ENCODE peak calls at places on chromosomes 16 and 17, in six cellular contexts. R, P, U, Y, G and W are unnamed samples.

GRCh38 chr16:53055603-53056527 is 1.1 kb downstream of the CHD9 start:
- DNase-seq in P (peak; percentile 38), G (peak; percentile 53), Y (no peak), R (peak; percentile 20), U (peak; percentile 36), W (peak; percentile 67)

GRCh38 chr17:63775420-63775819 is 1.4 kb downstream of the DDX42 start:
- DNase-seq in G (no peak), P (no peak), U (no peak), Y (no peak), R (no peak), W (no peak)

GRCh38 chr17:54280741-54281140 is 458.0 kb downstream of the KIF2B start:
- DNase-seq in U (no peak), Y (no peak), P (no peak), G (no peak), R (no peak), W (no peak)

GRCh38 chr16:83393196-83393981 is 414.4 kb upstream of the HSBP1 start:
- DNase-seq in P (no peak), G (no peak), U (no peak), R (no peak), Y (no peak), W (peak; percentile 79)

GRCh38 chr16:21590791-21591190 is 8.6 kb upstream of the METTL9 start:
- DNase-seq in G (no peak), U (no peak), P (no peak), R (no peak), Y (no peak), W (peak; percentile 31)

GRCh38 chr17:9842057-9842758 is 16.5 kb downstream of the GLP2R start:
- DNase-seq in R (no peak), G (no peak), Y (no peak), U (no peak), P (no peak), W (no peak)

GRCh38 chr16:78249056-78249455 is 149.6 kb downstream of the WWOX start:
- DNase-seq in U (no peak), P (no peak), G (peak; percentile 65), R (no peak), Y (no peak), W (no peak)

GRCh38 chr16:65126845-65127624 is 5.2 kb upstream of the CDH11 start:
- DNase-seq in U (no peak), R (no peak), G (no peak), P (no peak), Y (no peak), W (no peak)

GRCh38 chr17:14316131-14316854 is 15.4 kb downstream of the HS3ST3B1 start:
- DNase-seq in P (no peak), R (no peak), U (no peak), Y (no peak), G (no peak), W (no peak)

GRCh38 chr16:73056911-73057310 is 9.0 kb upstream of the ZFHX3 start:
- DNase-seq in P (no peak), U (no peak), R (no peak), G (peak; percentile 4), Y (no peak), W (no peak)

GRCh38 chr17:60164697-60165096 is 14.9 kb downstream of the CA4 start:
- DNase-seq in Y (no peak), P (no peak), U (no peak), G (no peak), R (no peak), W (no peak)

GRCh38 chr17:5866978-5867377 is 203.2 kb upstream of the WSCD1 start:
- DNase-seq in P (no peak), Y (no peak), R (no peak), U (no peak), G (no peak), W (no peak)

GRCh38 chr16:57383276-57384247 is 11.3 kb downstream of the CX3CL1 start:
- DNase-seq in R (no peak), G (peak; percentile 50), Y (no peak), U (peak; percentile 65), P (peak; percentile 47), W (no peak)

GRCh38 chr16:67504190-67505021 is 21.1 kb upstream of the AGRP start:
- DNase-seq in U (no peak), Y (no peak), R (no peak), G (peak; percentile 51), P (no peak), W (no peak)

GRCh38 chr16:68539704-68540370 is 746 bp downstream of the ZFP90 start:
- DNase-seq in Y (no peak), G (peak; percentile 26), R (no peak), P (peak; percentile 49), U (peak; percentile 25), W (peak; percentile 30)

GRCh38 chr16:88743693-88744519 is 37.6 kb downstream of the CTU2 start:
- DNase-seq in R (peak; percentile 4), Y (peak; percentile 56), P (peak; percentile 48), U (peak; percentile 80), G (peak; percentile 70), W (peak; percentile 57)